ENCODE peak calls at places on chromosomes 16 and 17, in seven cellular contexts. Y is skeletal muscle cell, B is mucosa of descending colon, Z is bronchial epithelial cell, K is adipocyte, I is AG04450, H is left ventricle myocardium inferior. O is an unnamed sample.

GRCh38 chr17:50825188-50825587 is 10.2 kb upstream of the WFIKKN2 start:
- DNase-seq in Z (no peak), B (no peak), Y (no peak), K (no peak), H (no peak), I (no peak), O (no peak)

GRCh38 chr17:50352693-50353599 is 7.0 kb downstream of the XYLT2 start:
- DNase-seq in B (no peak), K (no peak), I (no peak), Y (no peak), H (no peak), Z (no peak), O (no peak)

GRCh38 chr17:39239640-39240314 is 14.0 kb upstream of the STAC2 start:
- DNase-seq in I (no peak), Z (peak), H (no peak), Y (no peak), B (peak), K (peak), O (peak)

GRCh38 chr17:69427486-69428197 is 13.1 kb downstream of the MAP2K6 start:
- DNase-seq in Y (no peak), I (no peak), K (no peak), H (no peak), Z (no peak), B (no peak), O (no peak)

GRCh38 chr17:74288785-74289184 is 14.8 kb downstream of the DNAI2 start:
- DNase-seq in K (no peak), H (no peak), Y (no peak), Z (peak), B (no peak), I (no peak), O (no peak)

GRCh38 chr17:1629647-1630310 is 1.1 kb upstream of the SLC43A2 start:
- DNase-seq in H (peak), K (peak), Y (no peak), B (peak), I (no peak), Z (peak), O (peak)

GRCh38 chr17:3002538-3003301 is 60.7 kb downstream of the OR1D5 start:
- DNase-seq in K (no peak), B (peak), I (no peak), Z (no peak), H (no peak), Y (no peak), O (no peak)

GRCh38 chr17:40095944-40096791 is 4.2 kb downstream of the NR1D1 start:
- DNase-seq in H (no peak), K (no peak), Z (no peak), B (peak), Y (no peak), I (no peak), O (no peak)

GRCh38 chr17:33811984-33812383 is 443.1 kb upstream of the CCL2 start:
- DNase-seq in Y (no peak), I (no peak), K (no peak), H (no peak), Z (no peak), B (no peak), O (no peak)

GRCh38 chr16:56869513-56870270 is 4.7 kb downstream of the SLC12A3 start:
- DNase-seq in H (no peak), K (no peak), B (no peak), Z (no peak), I (no peak), Y (no peak), O (peak)

GRCh38 chr17:38888842-38889241 is 19.0 kb downstream of the LASP1 start:
- DNase-seq in I (no peak), B (no peak), Z (no peak), K (no peak), Y (no peak), H (no peak), O (no peak)

GRCh38 chr16:1543085-1543896 is 9.8 kb downstream of the TMEM204 start:
- DNase-seq in Y (peak), Z (peak), H (peak), K (no peak), I (no peak), B (no peak), O (peak)

GRCh38 chr16:25111403-25112166 is at the start of gene LCMT1:
- DNase-seq in Z (peak), I (peak), B (peak), K (peak), H (peak), Y (peak), O (peak)

GRCh38 chr17:35254107-35254802 is 11.4 kb downstream of the SLFN5 start:
- DNase-seq in K (peak), Z (peak), I (peak), B (no peak), H (no peak), Y (peak), O (peak)

GRCh38 chr16:72905581-72905980 is 142.3 kb downstream of the ZFHX3 start:
- DNase-seq in H (no peak), I (no peak), Z (peak), K (peak), Y (peak), B (no peak), O (peak)

GRCh38 chr17:75525806-75526554 is 483 bp downstream of the LLGL2 start:
- DNase-seq in Y (no peak), H (no peak), Z (no peak), K (no peak), B (peak), I (no peak), O (no peak)

GRCh38 chr16:83946154-83946780 is 6.8 kb upstream of the OSGIN1 start:
- DNase-seq in H (no peak), K (no peak), Z (no peak), I (no peak), Y (no peak), B (no peak), O (no peak)

GRCh38 chr17:9217151-9218067 is 196.1 kb downstream of the NTN1 start:
- DNase-seq in Y (no peak), Z (peak), I (peak), K (peak), B (no peak), H (no peak), O (peak)

GRCh38 chr16:82504811-82505210 is 122.0 kb upstream of the CDH13 start:
- DNase-seq in Y (no peak), B (no peak), K (no peak), H (no peak), Z (no peak), I (no peak), O (no peak)

GRCh38 chr17:70552230-70552981 is 383.1 kb downstream of the KCNJ2 start:
- DNase-seq in Y (peak), K (peak), B (no peak), I (no peak), Z (peak), H (no peak), O (peak)

DNA sequence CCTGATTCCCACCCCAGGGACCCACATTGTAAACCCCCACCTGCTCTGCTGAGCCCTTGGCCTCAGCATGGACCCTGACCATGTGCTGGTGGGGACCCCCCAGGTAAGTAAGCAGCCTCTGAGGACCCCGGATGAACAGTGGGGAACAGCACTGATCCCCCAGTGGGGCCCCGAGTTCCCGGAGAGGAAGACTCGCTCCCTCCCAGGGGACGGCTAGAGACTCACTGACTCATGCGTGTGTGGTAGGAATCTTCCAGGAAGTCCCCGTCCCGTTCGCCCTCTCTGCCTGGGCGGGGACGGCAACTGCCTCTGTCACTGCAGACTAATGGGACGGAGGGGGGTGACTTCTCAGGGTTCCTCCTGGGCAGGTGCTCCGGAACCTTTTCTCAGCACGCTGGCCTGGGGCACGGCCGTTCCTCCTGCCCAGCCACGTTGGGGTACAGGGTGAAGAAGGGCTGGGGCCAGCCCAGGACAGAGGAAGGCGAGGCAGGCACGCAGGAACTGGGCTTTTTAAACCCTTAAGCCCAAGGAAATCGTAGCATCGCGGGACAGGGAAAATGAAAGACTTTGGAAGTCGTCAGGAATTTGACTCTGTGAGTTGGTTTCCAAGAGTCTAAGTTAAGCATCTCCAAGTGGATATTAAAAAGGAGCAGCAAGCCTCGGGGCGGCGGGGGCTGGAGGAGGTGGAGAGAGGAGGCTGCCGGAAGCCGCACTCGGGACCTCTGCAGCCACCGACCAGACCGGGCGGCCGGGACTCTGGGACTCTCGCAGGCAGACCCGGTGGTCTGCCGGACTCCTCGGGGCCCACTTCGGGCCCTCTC is 178.7 kb downstream of the SEC14L1 start:
- DNase-seq in I (no peak), Z (peak), Y (peak), K (peak), H (peak), B (peak), O (peak)
- H3K4me3 ChIP-seq in I (peak), Z (peak), Y (peak), K (peak), H (peak), B (no peak), O (peak)

DNA sequence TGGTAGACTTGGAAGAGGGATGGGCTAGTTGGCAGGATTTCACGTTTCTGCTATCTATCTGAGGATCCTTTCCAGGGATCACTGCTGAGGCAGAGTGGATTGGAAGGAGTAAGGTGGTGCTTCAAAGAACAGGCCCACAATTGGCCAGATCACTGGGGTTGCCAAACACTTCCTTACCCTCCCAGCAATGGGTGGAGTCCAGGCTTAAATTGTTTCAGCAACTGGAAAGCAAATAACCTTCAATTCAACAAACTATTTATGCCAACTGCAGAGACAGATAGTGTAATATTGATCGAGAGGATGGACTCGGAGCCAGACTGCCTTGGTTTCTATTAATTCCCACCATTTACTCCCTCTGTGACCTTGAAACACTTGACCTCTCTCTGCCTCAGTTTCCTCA is 2.1 kb downstream of the ARRB2 start:
- DNase-seq in K (no peak), B (peak), H (no peak), I (no peak), Y (no peak), Z (no peak), O (no peak)
- H3K4me3 ChIP-seq in K (no peak), B (no peak), H (peak), I (no peak), Y (no peak), Z (no peak), O (no peak)

GRCh38 chr16:14347706-14348105 is 276.6 kb downstream of the MRTFB start:
- DNase-seq in Y (no peak), K (no peak), B (no peak), H (peak), Z (no peak), I (no peak), O (no peak)

GRCh38 chr16:14344945-14345344 is 273.8 kb downstream of the MRTFB start:
- DNase-seq in H (no peak), I (no peak), B (no peak), K (no peak), Z (no peak), Y (no peak), O (no peak)

GRCh38 chr16:14344292-14344691 is 273.2 kb downstream of the MRTFB start:
- DNase-seq in B (no peak), Y (no peak), I (no peak), Z (no peak), H (no peak), K (no peak), O (no peak)

GRCh38 chr16:14345512-14346115 is 274.5 kb downstream of the MRTFB start:
- DNase-seq in H (no peak), K (no peak), I (no peak), Z (no peak), Y (no peak), B (no peak), O (no peak)

DNA sequence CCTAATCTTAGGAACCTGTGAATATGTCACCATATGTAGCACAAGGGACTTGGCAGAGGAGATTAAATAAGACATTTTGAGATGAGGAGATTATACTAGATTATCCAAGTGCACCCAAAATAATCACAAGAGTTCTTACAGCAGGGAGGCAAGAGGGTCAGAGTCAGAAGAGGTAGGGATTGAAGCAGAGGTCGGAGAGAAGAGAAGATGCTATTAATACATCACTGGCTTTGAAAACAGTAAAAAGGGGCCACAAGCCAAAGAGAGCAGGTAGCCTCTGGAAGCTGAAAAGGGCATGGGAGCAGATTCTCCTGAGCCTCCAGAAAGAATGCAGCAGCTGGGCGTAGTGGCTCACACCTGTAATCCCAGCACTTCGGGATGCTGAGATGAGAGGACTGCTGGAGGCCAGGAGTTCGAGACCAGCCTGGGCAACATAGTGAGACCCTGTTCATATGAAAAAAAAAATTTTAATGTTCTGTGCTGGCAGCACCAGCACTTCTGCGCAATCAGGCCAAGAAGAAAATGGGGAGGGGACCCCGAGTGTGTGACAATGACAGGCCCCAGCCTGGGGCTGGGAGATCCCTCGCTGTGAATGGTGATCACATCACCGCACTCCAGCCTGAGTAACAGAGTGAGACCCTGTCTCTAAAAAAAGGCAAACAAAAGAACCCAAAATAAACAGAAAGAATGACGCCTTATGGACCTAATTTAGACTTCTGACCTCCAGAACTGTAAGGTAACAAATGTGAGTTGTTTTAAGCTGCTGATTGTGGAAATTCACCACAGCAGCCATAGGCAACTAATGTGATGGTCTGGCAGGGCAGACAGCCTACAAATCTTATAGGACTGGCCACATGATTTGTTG is 275.4 kb downstream of the MRTFB start:
- DNase-seq in H (no peak), K (no peak), Y (no peak), Z (no peak), B (no peak), I (no peak), O (no peak)
- H3K4me3 ChIP-seq in H (no peak), K (no peak), Y (no peak), Z (no peak), B (no peak), I (no peak), O (no peak)

DNA sequence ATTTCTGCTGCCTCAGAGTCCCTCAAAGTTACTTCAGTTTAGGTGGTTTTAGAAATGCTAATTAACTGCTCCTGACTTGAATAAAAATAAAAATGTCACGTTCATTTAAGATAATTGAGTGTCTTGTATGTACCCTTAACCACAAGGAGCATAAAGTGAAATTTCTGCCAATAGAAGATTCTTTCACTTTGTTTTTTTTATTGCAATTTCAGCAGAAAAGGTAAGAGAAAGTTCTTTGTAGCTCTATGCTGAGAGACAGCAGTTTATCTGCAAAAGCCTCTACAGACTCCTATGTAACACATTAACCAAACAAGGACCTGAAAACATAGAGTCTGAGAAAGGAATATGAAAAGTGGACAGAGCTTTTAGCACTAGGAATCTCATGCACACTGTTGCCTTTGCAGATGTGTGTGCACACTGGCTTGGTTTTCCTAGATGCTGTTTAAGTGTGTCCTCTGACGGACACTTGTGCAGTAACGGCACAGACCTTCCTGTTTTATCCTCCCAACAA is 11.6 kb downstream of the ARHGAP44 start:
- DNase-seq in Y (no peak), H (no peak), K (no peak), B (no peak), Z (no peak), I (no peak), O (no peak)
- H3K4me3 ChIP-seq in Y (no peak), H (no peak), K (no peak), B (no peak), Z (no peak), I (no peak), O (no peak)

GRCh38 chr17:78039581-78039980 is 81.1 kb downstream of the TNRC6C start:
- DNase-seq in H (no peak), B (no peak), I (no peak), Y (no peak), Z (no peak), K (no peak), O (no peak)

GRCh38 chr17:78040561-78041400 is 82.3 kb downstream of the TNRC6C start:
- DNase-seq in H (peak), Y (no peak), K (peak), Z (peak), I (no peak), B (peak), O (peak)

GRCh38 chr17:78042542-78042941 is 84.0 kb downstream of the TNRC6C start:
- DNase-seq in Z (no peak), I (no peak), H (no peak), Y (no peak), B (no peak), K (no peak), O (no peak)

GRCh38 chr17:78043031-78043430 is 84.5 kb downstream of the TNRC6C start:
- DNase-seq in H (no peak), Z (no peak), Y (no peak), I (no peak), K (no peak), B (no peak), O (no peak)

DNA sequence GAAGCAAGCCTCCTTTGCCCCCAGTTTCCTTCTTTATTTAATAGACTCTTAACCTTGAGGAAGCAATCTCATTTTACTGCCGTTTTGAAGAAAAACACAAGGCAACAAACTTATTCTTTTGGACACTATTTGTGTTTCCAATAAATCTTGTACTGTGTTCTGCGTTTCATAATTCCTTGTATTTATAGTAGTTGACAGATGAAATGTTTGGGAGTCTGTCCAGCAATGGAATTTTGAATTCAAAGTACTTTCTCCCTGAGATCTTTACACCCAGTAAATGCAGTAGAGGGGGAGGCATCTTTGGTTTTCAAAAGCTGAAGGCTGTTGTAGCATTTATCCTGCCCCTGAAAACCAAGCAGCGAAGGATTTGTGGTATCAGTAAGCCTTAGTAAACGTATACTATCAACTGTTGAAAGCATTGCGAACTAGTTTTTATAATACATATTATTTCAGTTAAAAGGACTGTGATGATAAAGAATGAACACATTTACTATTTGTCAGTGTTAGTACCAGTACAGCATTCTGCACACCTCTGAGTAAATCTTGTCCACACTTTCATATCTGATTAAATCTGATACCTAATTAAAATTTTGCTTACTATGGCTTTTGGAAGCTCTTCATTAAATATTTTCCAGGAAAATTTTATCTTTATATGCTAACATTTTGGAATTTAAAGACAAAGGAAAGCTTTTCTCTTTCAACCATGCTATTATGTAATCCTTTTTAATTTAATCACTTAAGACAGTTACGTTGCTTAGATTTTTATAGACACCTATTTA is 83.1 kb downstream of the TNRC6C start:
- DNase-seq in K (peak), I (no peak), Z (no peak), Y (no peak), B (no peak), H (no peak), O (peak)
- H3K4me3 ChIP-seq in K (peak), I (peak), Z (peak), Y (peak), B (no peak), H (peak), O (peak)

GRCh38 chr16:85137323-85138072 is 25.2 kb upstream of the CIBAR2 start:
- DNase-seq in B (peak), K (peak), Z (no peak), Y (peak), I (peak), H (peak), O (peak)
- H3K4me3 ChIP-seq in B (no peak), K (peak), Z (no peak), Y (peak), I (peak), H (peak), O (peak)

GRCh38 chr16:70417661-70418060 is 21.2 kb downstream of the ST3GAL2 start:
- DNase-seq in Z (no peak), K (no peak), B (no peak), H (no peak), I (no peak), Y (no peak), O (no peak)

GRCh38 chr16:70419384-70420327 is 19.2 kb downstream of the ST3GAL2 start:
- DNase-seq in Z (no peak), K (no peak), I (no peak), B (no peak), H (no peak), Y (no peak), O (no peak)

GRCh38 chr16:70418274-70418992 is 20.5 kb downstream of the ST3GAL2 start:
- DNase-seq in K (no peak), Y (no peak), I (no peak), Z (no peak), B (no peak), H (no peak), O (no peak)

GRCh38 chr16:70416748-70417616 is 21.9 kb downstream of the ST3GAL2 start:
- DNase-seq in Y (no peak), B (no peak), K (no peak), I (no peak), H (no peak), Z (no peak), O (no peak)

GRCh38 chr16:70418993-70419318 is 19.9 kb downstream of the ST3GAL2 start:
- DNase-seq in B (no peak), H (no peak), I (no peak), Z (no peak), K (no peak), Y (no peak), O (no peak)
- H3K4me3 ChIP-seq in B (no peak), H (no peak), I (no peak), Z (no peak), K (no peak), Y (no peak), O (no peak)

O was measured in fibroblast of pulmonary artery.